ENCODE peak calls at places on chromosomes 3 and 15, in ten cellular contexts. G is endothelial cell of umbilical vein, R is Peyer's patch, J is A549, Z is stomach, E is heart right ventricle, H is tibial artery, L is uterus, B is sigmoid colon, N is testis. X is an unnamed sample.
A peak's percentile ranks its signal among the peaks of the same experiment; 100 is the strongest.

GRCh38 chr3:161674402-161674801 is 177.8 kb downstream of the OTOL1 start:
- DNase-seq in H (no peak), E (no peak), Z (no peak), R (no peak), L (no peak), G (no peak), N (no peak), B (no peak), J (no peak), X (no peak)

GRCh38 chr15:48021336-48022086 is 99.3 kb upstream of the SLC24A5 start:
- DNase-seq in R (no peak), H (no peak), N (no peak), L (no peak), Z (no peak), G (no peak), B (no peak), J (no peak), E (no peak), X (no peak)

GRCh38 chr15:41887893-41888292 is 6.0 kb downstream of the SPTBN5 start:
- DNase-seq in Z (no peak), H (no peak), G (no peak), B (no peak), L (no peak), R (no peak), J (no peak), E (no peak), N (no peak), X (no peak)

GRCh38 chr3:53436828-53437227 is 57.6 kb upstream of the CACNA1D start:
- DNase-seq in B (no peak), N (no peak), J (no peak), H (no peak), R (no peak), G (no peak), E (no peak), Z (no peak), L (no peak), X (no peak)

GRCh38 chr15:90871097-90871715 is 2.8 kb downstream of the FURIN start:
- DNase-seq in G (no peak), L (peak; percentile 49), J (no peak), R (no peak), H (no peak), B (no peak), Z (no peak), N (peak; percentile 36), E (peak; percentile 53), X (no peak)

GRCh38 chr3:186669378-186670084 is 3.7 kb downstream of the HRG start:
- DNase-seq in G (no peak), H (no peak), B (no peak), R (no peak), J (no peak), L (no peak), N (no peak), E (no peak), Z (no peak), X (no peak)

GRCh38 chr3:66597316-66597863 is 96.6 kb upstream of the LRIG1 start:
- DNase-seq in H (no peak), R (no peak), G (no peak), N (no peak), B (no peak), E (no peak), Z (no peak), J (no peak), L (no peak), X (no peak)

GRCh38 chr15:77525411-77525811 is 104.7 kb downstream of the HMG20A start:
- DNase-seq in G (no peak), L (no peak), N (no peak), R (no peak), H (no peak), E (no peak), B (peak; percentile 18), Z (no peak), J (no peak), X (no peak)

GRCh38 chr3:63353383-63353782 is 75.3 kb downstream of the SYNPR start:
- DNase-seq in L (no peak), G (no peak), Z (no peak), J (no peak), B (no peak), H (no peak), R (no peak), N (no peak), E (no peak), X (no peak)

GRCh38 chr3:194042947-194043346 is 93.0 kb upstream of the HES1 start:
- DNase-seq in H (no peak), L (no peak), E (no peak), J (no peak), Z (no peak), B (no peak), N (no peak), R (no peak), G (peak; percentile 37), X (no peak)

GRCh38 chr15:58330836-58331561 is 100.8 kb upstream of the LIPC start:
- DNase-seq in J (no peak), H (no peak), N (no peak), B (no peak), Z (no peak), E (no peak), G (no peak), R (no peak), L (no peak), X (no peak)

GRCh38 chr3:19757773-19758172 is 176.2 kb downstream of the EFHB start:
- DNase-seq in N (no peak), J (no peak), R (no peak), Z (no peak), L (no peak), E (no peak), H (no peak), B (no peak), G (no peak), X (no peak)

GRCh38 chr15:62394079-62394478 is 229.0 kb upstream of the C2CD4B start:
- DNase-seq in B (no peak), N (no peak), E (no peak), Z (no peak), H (peak; percentile 32), J (no peak), R (no peak), L (no peak), G (no peak), X (no peak)

GRCh38 chr15:62390793-62391543 is 225.9 kb upstream of the C2CD4B start:
- DNase-seq in L (peak; percentile 41), J (peak; percentile 52), N (peak; percentile 59), R (peak; percentile 26), H (peak; percentile 41), G (peak; percentile 57), Z (peak; percentile 43), E (peak; percentile 48), B (peak; percentile 74), X (peak; percentile 39)

GRCh38 chr15:62393196-62393595 is 228.1 kb upstream of the C2CD4B start:
- DNase-seq in L (no peak), H (no peak), N (no peak), J (no peak), Z (no peak), R (no peak), E (no peak), G (no peak), B (no peak), X (no peak)

GRCh38 chr15:62391565-62392262 is 226.6 kb upstream of the C2CD4B start:
- DNase-seq in Z (peak; percentile 50), N (peak; percentile 50), G (peak; percentile 31), B (peak; percentile 79), E (peak; percentile 70), R (no peak), J (peak; percentile 55), H (peak; percentile 50), L (peak; percentile 58), X (no peak)

DNA sequence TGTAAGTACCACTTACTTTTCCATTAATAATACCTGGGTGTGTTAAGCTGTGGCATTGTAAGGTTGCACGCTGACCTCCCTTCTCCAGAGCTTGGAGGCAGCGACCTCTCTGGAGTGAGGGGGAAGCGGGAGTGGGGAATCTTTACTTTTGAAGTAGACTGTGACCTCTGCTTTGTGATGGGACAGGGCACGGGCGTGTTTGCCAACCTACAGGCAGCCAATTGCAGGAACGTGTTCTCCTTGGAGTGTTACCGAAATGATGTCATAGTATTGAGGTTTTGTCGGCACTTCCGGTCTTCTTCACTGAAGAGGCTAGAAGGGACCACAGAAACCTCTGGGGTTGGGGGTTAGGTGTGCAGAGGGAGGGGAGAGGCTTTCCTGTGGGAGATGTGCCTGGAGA is 227.3 kb upstream of the C2CD4B start:
- DNase-seq in R (no peak), N (peak; percentile 17), Z (no peak), L (no peak), G (no peak), J (no peak), H (no peak), E (peak; percentile 20), B (no peak), X (no peak)
- TF ChIP-seq CTCF in R (no peak), N (no peak), Z (no peak), L (no peak), G (no peak), J (no peak), H (no peak), E (no peak), B (no peak), X (no peak)

GRCh38 chr3:42162462-42162861 is 71.3 kb downstream of the TRAK1 start:
- DNase-seq in B (no peak), L (no peak), G (no peak), R (no peak), H (no peak), E (no peak), N (no peak), J (no peak), Z (no peak), X (no peak)
- H3K4me1 ChIP-seq in B (no peaks in the 10 kb centered on the region), L (no peaks in the 10 kb centered on the region), G (peaks cover 34% of the 10 kb centered on the region), R (no peaks in the 10 kb centered on the region), H (no peaks in the 10 kb centered on the region), E (peaks cover 77% of the 10 kb centered on the region), N (peaks cover 38% of the 10 kb centered on the region), J (peaks cover 38% of the 10 kb centered on the region), Z (peaks cover 82% of the 10 kb centered on the region), X (peaks cover 20% of the 10 kb centered on the region)

DNA sequence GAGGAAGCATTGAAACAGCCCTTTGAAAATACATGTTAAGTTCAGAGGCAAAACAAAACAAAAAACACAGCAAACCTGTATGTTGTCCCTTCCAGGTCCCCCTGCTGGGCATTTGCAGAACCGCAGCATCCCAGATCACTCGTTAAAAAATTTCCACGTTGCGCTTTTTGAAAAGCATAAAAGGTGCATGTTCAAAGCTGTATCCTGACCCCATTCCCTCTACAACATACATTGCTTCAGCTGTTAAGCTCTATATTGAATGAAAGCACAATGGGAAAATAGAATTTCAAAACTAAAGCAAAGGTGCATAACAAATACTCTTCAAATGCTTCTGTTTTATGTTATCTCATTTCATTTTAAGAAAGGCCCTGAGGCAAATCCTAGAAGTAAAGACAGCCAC is 328.3 kb downstream of the THSD4 start:
- DNase-seq in B (no peak), E (peak; percentile 61), Z (peak; percentile 72), N (peak; percentile 68), H (peak; percentile 53), R (peak; percentile 21), J (peak; percentile 47), G (peak; percentile 55), L (peak; percentile 69), X (peak; percentile 53)
- TF ChIP-seq CTCF in B (peak; percentile 90), E (peak; percentile 89), Z (no peak), N (peak; percentile 91), H (peak; percentile 90), R (peak; percentile 51), J (peak; percentile 81), G (peak; percentile 78), L (peak; percentile 89), X (peak; percentile 56)

DNA sequence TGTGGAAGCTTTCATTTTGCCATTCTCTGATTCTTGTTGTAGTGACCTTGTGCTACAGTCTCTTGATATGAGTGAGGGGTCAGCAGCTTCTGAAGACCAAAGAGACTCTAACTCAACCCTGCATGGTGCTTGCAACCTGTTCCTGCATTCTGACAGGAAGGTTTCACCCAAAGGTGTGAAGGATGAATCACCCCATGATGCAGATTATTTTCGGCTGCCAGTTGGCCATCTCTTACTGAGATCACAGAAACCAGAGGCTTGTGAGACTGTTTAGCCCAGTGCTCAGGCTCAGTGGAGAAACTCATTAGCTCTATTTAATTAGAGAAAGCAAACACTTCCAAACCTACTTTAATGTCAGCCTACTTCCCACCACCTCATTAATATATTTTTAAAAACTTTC is 29.2 kb upstream of the TPRG1 start:
- DNase-seq in B (no peak), Z (no peak), H (no peak), G (no peak), L (no peak), E (no peak), R (no peak), N (no peak), J (no peak), X (no peak)
- H3K4me1 ChIP-seq in B (no peaks in the 10 kb centered on the region), Z (peaks cover 8% of the 10 kb centered on the region), H (no peaks in the 10 kb centered on the region), G (no peaks in the 10 kb centered on the region), L (peaks cover 17% of the 10 kb centered on the region), E (no peaks in the 10 kb centered on the region), R (no peaks in the 10 kb centered on the region), N (peaks cover 4% of the 10 kb centered on the region), J (peaks cover 2% of the 10 kb centered on the region), X (no peaks in the 10 kb centered on the region)

X was measured in lung.